ENCODE peak calls at places on chromosome 12, in seven cellular contexts. One of them, this sample, is unnamed. For H3K4me1, the result is how much of the 10 kb centered on the place peaks cover.

GRCh38 chr12:132043770-132044467 is 94.2 kb downstream of the EP400 start:
- DNase-seq in HCT116: no peak
- DNase-seq in PC-3: no peak
- DNase-seq in GM23338: no peak
- DNase-seq in GM23248: no peak
- DNase-seq in MM.1S: no peak
- DNase-seq in hepatocyte: no peak
- DNase-seq in this sample: no peak

GRCh38 chr12:1429980-1430379 is 164.4 kb downstream of the FBXL14 start:
- DNase-seq in MM.1S: no peak
- DNase-seq in GM23248: peak
- DNase-seq in PC-3: peak
- DNase-seq in HCT116: no peak
- DNase-seq in GM23338: no peak
- DNase-seq in hepatocyte: no peak
- DNase-seq in this sample: no peak

GRCh38 chr12:73947627-73948026 is 590.0 kb upstream of the ATXN7L3B start:
- DNase-seq in MM.1S: no peak
- DNase-seq in hepatocyte: no peak
- DNase-seq in GM23248: no peak
- DNase-seq in PC-3: no peak
- DNase-seq in GM23338: no peak
- DNase-seq in HCT116: no peak
- DNase-seq in this sample: no peak

GRCh38 chr12:79691299-79692248 is 810 bp upstream of the PAWR start:
- DNase-seq in hepatocyte: peak
- DNase-seq in HCT116: no peak
- DNase-seq in GM23248: peak
- DNase-seq in GM23338: no peak
- DNase-seq in PC-3: peak
- DNase-seq in MM.1S: no peak
- DNase-seq in this sample: no peak

GRCh38 chr12:23555180-23555784 is 394.2 kb downstream of the SOX5 start:
- DNase-seq in hepatocyte: no peak
- DNase-seq in GM23338: no peak
- DNase-seq in HCT116: no peak
- DNase-seq in PC-3: no peak
- DNase-seq in GM23248: no peak
- DNase-seq in MM.1S: no peak
- DNase-seq in this sample: no peak

GRCh38 chr12:102816816-102817434 is 100.1 kb downstream of the PAH start:
- DNase-seq in PC-3: peak
- DNase-seq in GM23248: peak
- DNase-seq in MM.1S: peak
- DNase-seq in GM23338: peak
- DNase-seq in HCT116: peak
- DNase-seq in hepatocyte: peak
- DNase-seq in this sample: peak

GRCh38 chr12:10153271-10154144 is 18.4 kb downstream of the OLR1 start:
- DNase-seq in PC-3: peak
- DNase-seq in MM.1S: peak
- DNase-seq in GM23338: peak
- DNase-seq in HCT116: peak
- DNase-seq in hepatocyte: peak
- DNase-seq in GM23248: peak
- DNase-seq in this sample: peak

GRCh38 chr12:57549909-57550627 is at the start of gene KIF5A:
- DNase-seq in hepatocyte: peak
- DNase-seq in MM.1S: peak
- DNase-seq in GM23248: peak
- DNase-seq in GM23338: peak
- DNase-seq in HCT116: no peak
- DNase-seq in PC-3: no peak
- DNase-seq in this sample: peak

GRCh38 chr12:13744566-13744965 is 236.8 kb downstream of the GRIN2B start:
- DNase-seq in PC-3: no peak
- DNase-seq in GM23248: no peak
- DNase-seq in MM.1S: no peak
- DNase-seq in GM23338: no peak
- DNase-seq in HCT116: no peak
- DNase-seq in hepatocyte: no peak
- DNase-seq in this sample: peak

GRCh38 chr12:31234955-31235867 is 90.7 kb downstream of the SINHCAF start:
- DNase-seq in GM23248: peak
- DNase-seq in MM.1S: no peak
- DNase-seq in PC-3: peak
- DNase-seq in GM23338: peak
- DNase-seq in hepatocyte: peak
- DNase-seq in HCT116: peak
- DNase-seq in this sample: peak

GRCh38 chr12:6322352-6322751 is 11.9 kb downstream of the PLEKHG6 start:
- DNase-seq in HCT116: no peak
- DNase-seq in PC-3: no peak
- DNase-seq in GM23248: no peak
- DNase-seq in MM.1S: no peak
- DNase-seq in GM23338: no peak
- DNase-seq in hepatocyte: no peak
- DNase-seq in this sample: no peak

GRCh38 chr12:32482226-32482625 is 82.9 kb downstream of the FGD4 start:
- DNase-seq in hepatocyte: no peak
- DNase-seq in MM.1S: peak
- DNase-seq in PC-3: no peak
- DNase-seq in HCT116: no peak
- DNase-seq in GM23248: no peak
- DNase-seq in GM23338: no peak
- DNase-seq in this sample: no peak

GRCh38 chr12:87801860-87802720 is 227.1 kb downstream of the C12orf50 start:
- DNase-seq in HCT116: no peak
- DNase-seq in GM23248: peak
- DNase-seq in GM23338: no peak
- DNase-seq in MM.1S: peak
- DNase-seq in hepatocyte: no peak
- DNase-seq in PC-3: peak
- DNase-seq in this sample: no peak

GRCh38 chr12:91126516-91126915 is 15.2 kb upstream of the LUM start:
- DNase-seq in HCT116: no peak
- DNase-seq in GM23338: no peak
- DNase-seq in GM23248: peak
- DNase-seq in hepatocyte: no peak
- DNase-seq in MM.1S: no peak
- DNase-seq in PC-3: peak
- DNase-seq in this sample: no peak

GRCh38 chr12:1053690-1054089 is 62.7 kb downstream of the ERC1 start:
- DNase-seq in MM.1S: no peak
- DNase-seq in GM23248: no peak
- DNase-seq in hepatocyte: no peak
- DNase-seq in HCT116: no peak
- DNase-seq in GM23338: peak
- DNase-seq in PC-3: no peak
- DNase-seq in this sample: no peak

GRCh38 chr12:49094104-49094948 is at the start of gene DHH:
- DNase-seq in GM23338: peak
- DNase-seq in GM23248: peak
- DNase-seq in HCT116: no peak
- DNase-seq in hepatocyte: peak
- DNase-seq in PC-3: peak
- DNase-seq in MM.1S: no peak
- DNase-seq in this sample: peak

GRCh38 chr12:47856094-47856493 is 36.4 kb upstream of the HDAC7 start:
- DNase-seq in GM23338: no peak
- DNase-seq in hepatocyte: no peak
- DNase-seq in PC-3: no peak
- DNase-seq in GM23248: no peak
- DNase-seq in HCT116: no peak
- DNase-seq in MM.1S: no peak
- DNase-seq in this sample: no peak

GRCh38 chr12:70049596-70050360 is 193.5 kb upstream of the CNOT2 start:
- DNase-seq in hepatocyte: peak
- DNase-seq in HCT116: peak
- DNase-seq in MM.1S: peak
- DNase-seq in PC-3: peak
- DNase-seq in GM23338: no peak
- DNase-seq in GM23248: no peak
- DNase-seq in this sample: no peak

DNA sequence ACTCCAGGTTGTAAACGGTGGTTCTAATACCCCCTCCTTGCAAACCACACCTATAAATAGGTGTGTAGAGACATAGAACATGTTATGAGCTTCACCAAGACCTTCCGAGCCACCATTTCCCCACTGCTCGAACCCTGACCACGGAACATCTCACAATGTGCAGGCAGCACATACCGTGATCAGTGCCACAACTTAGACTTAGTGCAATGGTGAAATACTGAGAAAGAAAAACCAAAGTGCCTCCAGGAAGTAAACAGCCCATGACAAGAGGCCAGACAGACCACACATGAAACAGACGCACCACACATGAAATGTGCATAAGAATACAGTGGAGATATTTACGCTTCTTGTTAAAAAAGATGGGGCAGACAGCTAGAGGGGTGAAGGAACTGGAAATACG is 166.9 kb upstream of the CCND2 start:
- DNase-seq in PC-3: no peak
- DNase-seq in GM23248: no peak
- DNase-seq in GM23338: no peak
- DNase-seq in hepatocyte: no peak
- DNase-seq in MM.1S: no peak
- DNase-seq in HCT116: no peak
- DNase-seq in this sample: no peak
- TF ChIP-seq EZH2phosphoT487 in PC-3: no peak
- TF ChIP-seq EZH2phosphoT487 in GM23248: no peak
- TF ChIP-seq EZH2phosphoT487 in GM23338: no peak
- TF ChIP-seq EZH2phosphoT487 in hepatocyte: no peak
- TF ChIP-seq EZH2phosphoT487 in MM.1S: no peak
- TF ChIP-seq EZH2phosphoT487 in HCT116: no peak
- TF ChIP-seq EZH2phosphoT487 in this sample: no peak

DNA sequence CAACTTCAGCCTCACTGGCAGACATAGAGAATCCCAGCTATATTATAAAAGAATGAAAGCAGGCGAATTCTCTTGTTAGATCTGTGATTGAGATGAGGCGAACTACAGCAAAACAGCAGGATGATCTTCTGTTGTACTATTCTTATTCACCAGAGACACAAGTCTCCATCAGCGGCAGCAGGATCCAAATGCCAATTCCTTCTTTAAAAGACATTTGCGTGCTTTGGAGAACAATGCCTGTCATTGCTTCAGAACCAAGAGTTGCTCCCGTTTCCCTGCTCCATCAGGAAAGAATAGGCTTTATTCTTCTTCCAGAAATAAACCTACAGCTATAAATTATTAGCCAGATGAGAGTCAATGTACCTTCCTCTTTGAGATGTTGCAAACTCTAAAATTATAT is 188.9 kb downstream of the SLC41A2 start:
- DNase-seq in PC-3: no peak
- DNase-seq in MM.1S: no peak
- DNase-seq in hepatocyte: no peak
- DNase-seq in HCT116: no peak
- DNase-seq in GM23338: peak
- DNase-seq in GM23248: no peak
- DNase-seq in this sample: peak
- TF ChIP-seq EZH2 in PC-3: no peak
- TF ChIP-seq EZH2 in MM.1S: no peak
- TF ChIP-seq EZH2 in hepatocyte: no peak
- TF ChIP-seq EZH2 in HCT116: no peak
- TF ChIP-seq EZH2 in GM23338: no peak
- TF ChIP-seq EZH2 in GM23248: no peak
- TF ChIP-seq EZH2 in this sample: no peak

DNA sequence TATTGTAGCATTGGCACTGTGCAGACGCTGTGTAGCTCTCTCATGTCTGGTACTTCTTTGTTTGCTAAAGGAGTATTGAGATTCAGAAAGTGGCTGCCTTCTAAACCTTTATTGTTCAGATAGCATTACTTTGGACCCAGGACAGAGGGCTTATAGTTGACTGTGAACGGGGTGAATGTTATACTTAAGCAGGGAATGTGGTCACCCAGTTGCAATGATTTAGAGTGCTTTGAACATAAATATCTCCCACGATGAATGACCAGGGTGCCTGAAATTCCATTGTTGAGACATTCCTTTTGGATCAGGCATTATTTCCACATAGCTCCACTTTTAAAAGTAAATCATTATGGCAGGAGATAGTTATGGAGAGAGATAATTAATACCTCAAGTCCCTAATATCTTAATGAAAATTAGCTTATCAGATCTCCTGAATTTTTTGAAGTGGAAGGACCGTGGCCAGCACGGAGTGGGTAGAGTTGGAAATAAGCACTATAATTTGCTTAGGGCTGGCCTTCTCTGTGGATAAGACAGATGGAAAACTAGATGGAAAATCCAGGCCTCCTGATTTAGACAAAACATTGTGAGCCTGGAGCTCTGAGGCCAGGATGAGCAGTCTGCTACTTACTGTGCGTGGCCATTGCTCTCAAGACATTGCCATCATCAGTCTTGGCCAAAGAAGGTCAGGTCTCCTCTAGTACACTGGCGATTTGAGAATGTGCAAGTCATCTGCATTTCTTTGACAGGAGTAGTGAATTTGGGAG is 114.5 kb downstream of the ETV6 start:
- DNase-seq in GM23338: no peak
- DNase-seq in GM23248: peak
- DNase-seq in HCT116: no peak
- DNase-seq in PC-3: no peak
- DNase-seq in MM.1S: no peak
- DNase-seq in hepatocyte: no peak
- DNase-seq in this sample: no peak
- H3K4me1 ChIP-seq in GM23338: under half
- H3K4me1 ChIP-seq in GM23248: under half
- H3K4me1 ChIP-seq in HCT116: under half
- H3K4me1 ChIP-seq in PC-3: under half
- H3K4me1 ChIP-seq in MM.1S: half or more
- H3K4me1 ChIP-seq in hepatocyte: under half
- H3K4me1 ChIP-seq in this sample: under half

GRCh38 chr12:93460882-93461281 is 6.4 kb upstream of the MRPL42 start:
- DNase-seq in hepatocyte: no peak
- DNase-seq in HCT116: no peak
- DNase-seq in MM.1S: no peak
- DNase-seq in GM23338: no peak
- DNase-seq in PC-3: no peak
- DNase-seq in GM23248: no peak
- DNase-seq in this sample: no peak

GRCh38 chr12:93459097-93459496 is 8.2 kb upstream of the MRPL42 start:
- DNase-seq in HCT116: no peak
- DNase-seq in MM.1S: no peak
- DNase-seq in GM23248: no peak
- DNase-seq in GM23338: no peak
- DNase-seq in PC-3: no peak
- DNase-seq in hepatocyte: no peak
- DNase-seq in this sample: no peak

GRCh38 chr12:93466625-93467350 is 526 bp upstream of the MRPL42 start:
- DNase-seq in MM.1S: no peak
- DNase-seq in GM23248: no peak
- DNase-seq in GM23338: no peak
- DNase-seq in PC-3: no peak
- DNase-seq in HCT116: no peak
- DNase-seq in hepatocyte: no peak
- DNase-seq in this sample: no peak

GRCh38 chr12:93459992-93460391 is 7.3 kb upstream of the MRPL42 start:
- DNase-seq in hepatocyte: no peak
- DNase-seq in PC-3: no peak
- DNase-seq in MM.1S: no peak
- DNase-seq in GM23248: no peak
- DNase-seq in HCT116: no peak
- DNase-seq in GM23338: no peak
- DNase-seq in this sample: no peak

GRCh38 chr12:93461503-93461902 is 5.8 kb upstream of the MRPL42 start:
- DNase-seq in MM.1S: no peak
- DNase-seq in GM23248: no peak
- DNase-seq in HCT116: no peak
- DNase-seq in PC-3: no peak
- DNase-seq in GM23338: no peak
- DNase-seq in hepatocyte: no peak
- DNase-seq in this sample: no peak
- TF ChIP-seq EZH2phosphoT487 in MM.1S: no peak
- TF ChIP-seq EZH2phosphoT487 in GM23248: no peak
- TF ChIP-seq EZH2phosphoT487 in HCT116: no peak
- TF ChIP-seq EZH2phosphoT487 in PC-3: no peak
- TF ChIP-seq EZH2phosphoT487 in GM23338: no peak
- TF ChIP-seq EZH2phosphoT487 in hepatocyte: no peak
- TF ChIP-seq EZH2phosphoT487 in this sample: no peak

This sample was measured in neural progenitor cell.